ENCODE peak calls at places on chromosomes 3 and 15, in nine cellular contexts. One of them, this sample, is unnamed.

GRCh38 chr15:64869501-64869900 is 27.8 kb downstream of the PLEKHO2 start:
- DNase-seq in 8988T: no peak
- DNase-seq in ovary: no peak
- DNase-seq in activated naive CD8-positive, alpha-beta T cell treated with anti-CD3 and anti-CD28 coated beads, Interleukin-2, amount 50 U/mL, for 24 hours: no peak
- DNase-seq in Peyer's patch: no peak
- DNase-seq in activated CD4-positive, CD25-positive, alpha-beta regulatory T cell: no peak
- DNase-seq in neural progenitor cell: no peak
- DNase-seq in epithelial cell of prostate: no peak
- DNase-seq in fibroblast of the aortic adventitia: no peak
- DNase-seq in this sample: no peak

GRCh38 chr3:133763797-133764734 is 17.9 kb downstream of the TF start:
- DNase-seq in ovary: no peak
- DNase-seq in 8988T: no peak
- DNase-seq in epithelial cell of prostate: no peak
- DNase-seq in Peyer's patch: no peak
- DNase-seq in fibroblast of the aortic adventitia: peak; percentile 8
- DNase-seq in activated CD4-positive, CD25-positive, alpha-beta regulatory T cell: no peak
- DNase-seq in activated naive CD8-positive, alpha-beta T cell treated with anti-CD3 and anti-CD28 coated beads, Interleukin-2, amount 50 U/mL, for 24 hours: no peak
- DNase-seq in neural progenitor cell: no peak
- DNase-seq in this sample: no peak

GRCh38 chr15:39495871-39496459 is 84.9 kb upstream of the THBS1 start:
- DNase-seq in activated naive CD8-positive, alpha-beta T cell treated with anti-CD3 and anti-CD28 coated beads, Interleukin-2, amount 50 U/mL, for 24 hours: no peak
- DNase-seq in 8988T: no peak
- DNase-seq in fibroblast of the aortic adventitia: peak; percentile 48
- DNase-seq in activated CD4-positive, CD25-positive, alpha-beta regulatory T cell: no peak
- DNase-seq in neural progenitor cell: no peak
- DNase-seq in Peyer's patch: no peak
- DNase-seq in ovary: peak; percentile 40
- DNase-seq in epithelial cell of prostate: no peak
- DNase-seq in this sample: no peak

GRCh38 chr15:90681056-90681455 is 36.1 kb upstream of the BLM start:
- DNase-seq in 8988T: no peak
- DNase-seq in Peyer's patch: no peak
- DNase-seq in fibroblast of the aortic adventitia: no peak
- DNase-seq in epithelial cell of prostate: no peak
- DNase-seq in activated naive CD8-positive, alpha-beta T cell treated with anti-CD3 and anti-CD28 coated beads, Interleukin-2, amount 50 U/mL, for 24 hours: no peak
- DNase-seq in neural progenitor cell: no peak
- DNase-seq in ovary: no peak
- DNase-seq in activated CD4-positive, CD25-positive, alpha-beta regulatory T cell: no peak
- DNase-seq in this sample: no peak

GRCh38 chr3:186963636-186964035 is 33.3 kb downstream of the ST6GAL1 start:
- DNase-seq in 8988T: no peak
- DNase-seq in neural progenitor cell: no peak
- DNase-seq in activated naive CD8-positive, alpha-beta T cell treated with anti-CD3 and anti-CD28 coated beads, Interleukin-2, amount 50 U/mL, for 24 hours: no peak
- DNase-seq in ovary: no peak
- DNase-seq in Peyer's patch: peak; percentile 39
- DNase-seq in activated CD4-positive, CD25-positive, alpha-beta regulatory T cell: no peak
- DNase-seq in fibroblast of the aortic adventitia: no peak
- DNase-seq in epithelial cell of prostate: no peak
- DNase-seq in this sample: no peak

GRCh38 chr3:155012584-155012983 is 67.5 kb upstream of the MME start:
- DNase-seq in 8988T: no peak
- DNase-seq in neural progenitor cell: no peak
- DNase-seq in Peyer's patch: no peak
- DNase-seq in activated naive CD8-positive, alpha-beta T cell treated with anti-CD3 and anti-CD28 coated beads, Interleukin-2, amount 50 U/mL, for 24 hours: no peak
- DNase-seq in fibroblast of the aortic adventitia: no peak
- DNase-seq in activated CD4-positive, CD25-positive, alpha-beta regulatory T cell: no peak
- DNase-seq in epithelial cell of prostate: no peak
- DNase-seq in ovary: no peak
- DNase-seq in this sample: no peak

GRCh38 chr15:78599189-78599588 is 21.6 kb downstream of the CHRNA3 start:
- DNase-seq in activated CD4-positive, CD25-positive, alpha-beta regulatory T cell: no peak
- DNase-seq in Peyer's patch: no peak
- DNase-seq in 8988T: no peak
- DNase-seq in activated naive CD8-positive, alpha-beta T cell treated with anti-CD3 and anti-CD28 coated beads, Interleukin-2, amount 50 U/mL, for 24 hours: no peak
- DNase-seq in neural progenitor cell: no peak
- DNase-seq in fibroblast of the aortic adventitia: peak; percentile 9
- DNase-seq in epithelial cell of prostate: no peak
- DNase-seq in ovary: no peak
- DNase-seq in this sample: no peak

GRCh38 chr3:139311557-139311956 is 32.3 kb upstream of the MRPS22 start:
- DNase-seq in activated CD4-positive, CD25-positive, alpha-beta regulatory T cell: no peak
- DNase-seq in epithelial cell of prostate: no peak
- DNase-seq in fibroblast of the aortic adventitia: no peak
- DNase-seq in activated naive CD8-positive, alpha-beta T cell treated with anti-CD3 and anti-CD28 coated beads, Interleukin-2, amount 50 U/mL, for 24 hours: no peak
- DNase-seq in ovary: no peak
- DNase-seq in Peyer's patch: no peak
- DNase-seq in 8988T: no peak
- DNase-seq in neural progenitor cell: no peak
- DNase-seq in this sample: no peak

GRCh38 chr15:45637552-45638033 is 2.8 kb downstream of the SQOR start:
- DNase-seq in Peyer's patch: peak; percentile 74
- DNase-seq in activated naive CD8-positive, alpha-beta T cell treated with anti-CD3 and anti-CD28 coated beads, Interleukin-2, amount 50 U/mL, for 24 hours: peak; percentile 50
- DNase-seq in epithelial cell of prostate: no peak
- DNase-seq in activated CD4-positive, CD25-positive, alpha-beta regulatory T cell: peak; percentile 4
- DNase-seq in fibroblast of the aortic adventitia: peak; percentile 97
- DNase-seq in neural progenitor cell: no peak
- DNase-seq in 8988T: no peak
- DNase-seq in ovary: peak; percentile 42
- DNase-seq in this sample: peak; percentile 44

GRCh38 chr3:42804831-42805821 is 836 bp upstream of the HIGD1A start:
- DNase-seq in Peyer's patch: peak; percentile 60
- DNase-seq in fibroblast of the aortic adventitia: peak; percentile 20
- DNase-seq in activated CD4-positive, CD25-positive, alpha-beta regulatory T cell: no peak
- DNase-seq in 8988T: no peak
- DNase-seq in epithelial cell of prostate: no peak
- DNase-seq in activated naive CD8-positive, alpha-beta T cell treated with anti-CD3 and anti-CD28 coated beads, Interleukin-2, amount 50 U/mL, for 24 hours: peak; percentile 10
- DNase-seq in neural progenitor cell: peak; percentile 70
- DNase-seq in ovary: no peak
- DNase-seq in this sample: no peak

GRCh38 chr15:70095387-70096214 is 2.1 kb downstream of the TLE3 start:
- DNase-seq in ovary: peak; percentile 47
- DNase-seq in activated naive CD8-positive, alpha-beta T cell treated with anti-CD3 and anti-CD28 coated beads, Interleukin-2, amount 50 U/mL, for 24 hours: peak; percentile 63
- DNase-seq in 8988T: no peak
- DNase-seq in Peyer's patch: peak; percentile 60
- DNase-seq in activated CD4-positive, CD25-positive, alpha-beta regulatory T cell: peak; percentile 28
- DNase-seq in epithelial cell of prostate: no peak
- DNase-seq in fibroblast of the aortic adventitia: no peak
- DNase-seq in neural progenitor cell: peak; percentile 86
- DNase-seq in this sample: peak; percentile 63